ENCODE peak calls at places on chromosomes 13 and 19, in ten cellular contexts. T, Z, M, U, B, S, G, V, Q and X are unnamed samples.

GRCh38 chr13:75489502-75490263 is 7.7 kb upstream of the TBC1D4 start:
- DNase-seq in T (no peak), Z (no peak), M (no peak), U (no peak), B (no peak), S (no peak), G (no peak), V (no peak), Q (no peak), X (no peak)

GRCh38 chr19:17117250-17117789 is 41.7 kb downstream of the MYO9B start:
- DNase-seq in T (no peak), Z (no peak), M (no peak), U (no peak), B (no peak), S (no peak), G (no peak), V (no peak), Q (no peak), X (no peak)

GRCh38 chr13:21012841-21013681 is 48.3 kb downstream of the LATS2 start:
- DNase-seq in T (no peak), Z (no peak), M (no peak), U (no peak), B (no peak), S (no peak), G (no peak), V (no peak), Q (no peak), X (no peak)

GRCh38 chr19:678791-679388 is 2.7 kb downstream of the FSTL3 start:
- DNase-seq in T (no peak), Z (peak; percentile 23), M (no peak), U (no peak), B (peak; percentile 51), S (no peak), G (no peak), V (no peak), Q (no peak), X (no peak)

GRCh38 chr19:38420935-38421334 is 5.1 kb downstream of the RASGRP4 start:
- DNase-seq in T (no peak), Z (no peak), M (no peak), U (no peak), B (no peak), S (no peak), G (no peak), V (no peak), Q (no peak), X (no peak)

GRCh38 chr19:56119585-56119978 is 1.5 kb downstream of the ZNF787 start:
- DNase-seq in T (no peak), Z (no peak), M (no peak), U (no peak), B (no peak), S (no peak), G (peak; percentile 63), V (no peak), Q (no peak), X (no peak)

GRCh38 chr19:29880498-29881081 is 61.4 kb upstream of the URI1 start:
- DNase-seq in T (no peak), Z (no peak), M (no peak), U (no peak), B (peak; percentile 44), S (no peak), G (no peak), V (no peak), Q (no peak), X (no peak)

GRCh38 chr13:110065780-110066179 is 241.2 kb downstream of the COL4A1 start:
- DNase-seq in T (no peak), Z (no peak), M (no peak), U (no peak), B (no peak), S (no peak), G (no peak), V (no peak), Q (no peak), X (no peak)

GRCh38 chr13:110300090-110300815 is 6.7 kb downstream of the COL4A1 start:
- DNase-seq in T (no peak), Z (no peak), M (no peak), U (no peak), B (no peak), S (no peak), G (no peak), V (no peak), Q (no peak), X (no peak)

GRCh38 chr13:51520524-51520923 is 63.7 kb upstream of the WDFY2 start:
- DNase-seq in T (no peak), Z (no peak), M (no peak), U (no peak), B (no peak), S (no peak), G (no peak), V (no peak), Q (no peak), X (no peak)

GRCh38 chr19:29550896-29551295 is 25.1 kb downstream of the VSTM2B start:
- DNase-seq in T (no peak), Z (no peak), M (no peak), U (no peak), B (peak; percentile 14), S (no peak), G (no peak), V (no peak), Q (no peak), X (no peak)

GRCh38 chr13:40973409-40973808 is 45.7 kb downstream of the ELF1 start:
- DNase-seq in T (no peak), Z (no peak), M (no peak), U (no peak), B (no peak), S (no peak), G (no peak), V (no peak), Q (no peak), X (no peak)

GRCh38 chr13:101423872-101424271 is 7.6 kb upstream of the NALCN start:
- DNase-seq in T (no peak), Z (no peak), M (no peak), U (no peak), B (no peak), S (no peak), G (no peak), V (no peak), Q (no peak), X (no peak)

GRCh38 chr19:16886305-16886880 is 2.4 kb upstream of the F2RL3 start:
- DNase-seq in T (no peak), Z (peak; percentile 81), M (no peak), U (no peak), B (no peak), S (no peak), G (peak; percentile 55), V (no peak), Q (no peak), X (peak; percentile 34)

GRCh38 chr13:72198967-72199601 is 332.1 kb upstream of the DACH1 start:
- DNase-seq in T (no peak), Z (no peak), M (no peak), U (no peak), B (no peak), S (no peak), G (no peak), V (no peak), Q (no peak), X (no peak)

GRCh38 chr13:36362251-36362650 is 16.1 kb upstream of the SPART start:
- DNase-seq in T (no peak), Z (no peak), M (no peak), U (no peak), B (no peak), S (no peak), G (no peak), V (no peak), Q (no peak), X (no peak)

GRCh38 chr19:45863840-45864628 is at the start of gene FOXA3:
- DNase-seq in T (peak; percentile 50), Z (no peak), M (peak; percentile 37), U (no peak), B (no peak), S (no peak), G (peak; percentile 62), V (peak; percentile 96), Q (peak; percentile 58), X (peak; percentile 87)

GRCh38 chr13:98954313-98954712 is 23.6 kb downstream of the DOCK9 start:
- DNase-seq in T (no peak), Z (no peak), M (no peak), U (no peak), B (no peak), S (no peak), G (no peak), V (no peak), Q (no peak), X (no peak)

GRCh38 chr19:40908981-40909380 is 26.9 kb upstream of the CYP2A7 start:
- DNase-seq in T (no peak), Z (no peak), M (peak; percentile 14), U (no peak), B (no peak), S (no peak), G (no peak), V (no peak), Q (no peak), X (peak; percentile 64)

GRCh38 chr19:27773318-27774094 is 1439.4 kb downstream of the UQCRFS1 start:
- DNase-seq in T (no peak), Z (no peak), M (no peak), U (no peak), B (no peak), S (no peak), G (no peak), V (no peak), Q (no peak), X (no peak)

GRCh38 chr13:48979892-48980291 is 4.2 kb downstream of the FNDC3A start:
- DNase-seq in T (no peak), Z (no peak), M (no peak), U (no peak), B (no peak), S (no peak), G (no peak), V (no peak), Q (no peak), X (no peak)

GRCh38 chr13:112983428-112984196 is 14.6 kb downstream of the MCF2L start:
- DNase-seq in T (no peak), Z (no peak), M (no peak), U (no peak), B (no peak), S (no peak), G (no peak), V (peak; percentile 22), Q (no peak), X (peak; percentile 61)
- H3K27me3 ChIP-seq in T (peaks cover 31% of the 10 kb centered on the region), Z (no peaks in the 10 kb centered on the region), M (no peaks in the 10 kb centered on the region), U (no peaks in the 10 kb centered on the region), B (no peaks in the 10 kb centered on the region), S (no peaks in the 10 kb centered on the region), G (no peaks in the 10 kb centered on the region), V (peaks cover 92% of the 10 kb centered on the region), Q (no peaks in the 10 kb centered on the region), X (no peaks in the 10 kb centered on the region)

GRCh38 chr13:31007392-31007791 is 74.9 kb downstream of the TEX26 start:
- DNase-seq in T (no peak), Z (no peak), M (no peak), U (no peak), B (no peak), S (no peak), G (no peak), V (no peak), Q (no peak), X (no peak)
- H3K9me3 ChIP-seq in T (no peaks in the 10 kb centered on the region), Z (no peaks in the 10 kb centered on the region), M (no peaks in the 10 kb centered on the region), U (no peaks in the 10 kb centered on the region), B (no peaks in the 10 kb centered on the region), S (no peaks in the 10 kb centered on the region), G (no peaks in the 10 kb centered on the region), V (no peaks in the 10 kb centered on the region), Q (no peaks in the 10 kb centered on the region), X (no peaks in the 10 kb centered on the region)

GRCh38 chr13:25172303-25172630 is 179 bp upstream of the AMER2 start:
- DNase-seq in T (no peak), Z (no peak), M (no peak), U (no peak), B (no peak), S (no peak), G (no peak), V (no peak), Q (no peak), X (no peak)
- H3K27me3 ChIP-seq in T (no peaks in the 10 kb centered on the region), Z (no peaks in the 10 kb centered on the region), M (peaks cover 5% of the 10 kb centered on the region), U (peaks cover 20% of the 10 kb centered on the region), B (peaks cover 3% of the 10 kb centered on the region), S (peaks cover 20% of the 10 kb centered on the region), G (no peaks in the 10 kb centered on the region), V (peaks cover 31% of the 10 kb centered on the region), Q (peaks cover 54% of the 10 kb centered on the region), X (no peaks in the 10 kb centered on the region)

GRCh38 chr19:51976852-51977251 is 9.8 kb downstream of the ZNF350 start:
- DNase-seq in T (no peak), Z (no peak), M (no peak), U (no peak), B (no peak), S (no peak), G (no peak), V (no peak), Q (no peak), X (no peak)
- H3K9me3 ChIP-seq in T (peaks cover 62% of the 10 kb centered on the region), Z (peaks cover 90% of the 10 kb centered on the region), M (peaks cover 57% of the 10 kb centered on the region), U (peaks cover 8% of the 10 kb centered on the region), B (peaks cover 98% of the 10 kb centered on the region), S (peaks cover 33% of the 10 kb centered on the region), G (peaks cover 83% of the 10 kb centered on the region), V (peaks cover 4% of the 10 kb centered on the region), Q (peaks cover 100% of the 10 kb centered on the region), X (peaks cover 39% of the 10 kb centered on the region)